ENCODE peak calls at places on chromosome 18, in nine cellular contexts. X, I, V, U, N, Y, H, W and A are unnamed samples.
A peak's percentile ranks its signal among the peaks of the same experiment; 100 is the strongest.

GRCh38 chr18:61926532-61926931 is 33.7 kb upstream of the RNF152 start:
- DNase-seq in X (no peak), I (no peak), V (no peak), U (no peak), N (no peak), Y (no peak), H (no peak), W (peak; percentile 44), A (no peak)

GRCh38 chr18:11324510-11324909 is 175.1 kb upstream of the PIEZO2 start:
- DNase-seq in X (no peak), I (no peak), V (no peak), U (no peak), N (no peak), Y (no peak), H (no peak), W (no peak), A (no peak)

GRCh38 chr18:58088723-58089074 is 44.7 kb downstream of the NEDD4L start:
- DNase-seq in X (no peak), I (no peak), V (no peak), U (no peak), N (no peak), Y (no peak), H (no peak), W (no peak), A (peak; percentile 26)

GRCh38 chr18:10239138-10239537 is 215.3 kb upstream of the APCDD1 start:
- DNase-seq in X (peak; percentile 75), I (no peak), V (no peak), U (peak; percentile 85), N (no peak), Y (no peak), H (no peak), W (no peak), A (no peak)

GRCh38 chr18:74123200-74123599 is 24.4 kb downstream of the FBXO15 start:
- DNase-seq in X (no peak), I (no peak), V (no peak), U (no peak), N (no peak), Y (no peak), H (no peak), W (no peak), A (no peak)

GRCh38 chr18:74498712-74499629 is 2.8 kb downstream of the CNDP2 start:
- DNase-seq in X (peak; percentile 25), I (no peak), V (no peak), U (peak; percentile 59), N (no peak), Y (peak; percentile 89), H (peak; percentile 64), W (peak; percentile 78), A (no peak)

GRCh38 chr18:8890957-8891464 is 185.7 kb downstream of the MTCL1 start:
- DNase-seq in X (no peak), I (peak; percentile 58), V (peak; percentile 98), U (no peak), N (peak; percentile 69), Y (no peak), H (no peak), W (no peak), A (peak; percentile 94)

GRCh38 chr18:68555935-68556334 is 159.0 kb downstream of the TMX3 start:
- DNase-seq in X (no peak), I (no peak), V (peak; percentile 71), U (no peak), N (no peak), Y (no peak), H (no peak), W (no peak), A (no peak)

GRCh38 chr18:36412778-36413177 is 115.3 kb downstream of the FHOD3 start:
- DNase-seq in X (no peak), I (peak; percentile 36), V (no peak), U (no peak), N (no peak), Y (peak; percentile 33), H (no peak), W (no peak), A (no peak)

GRCh38 chr18:76679877-76680276 is 142.5 kb upstream of the ZNF236 start:
- DNase-seq in X (no peak), I (peak; percentile 73), V (no peak), U (no peak), N (no peak), Y (no peak), H (no peak), W (no peak), A (no peak)

GRCh38 chr18:31513189-31513907 is 15.4 kb downstream of the DSG2 start:
- DNase-seq in X (no peak), I (no peak), V (peak; percentile 86), U (no peak), N (no peak), Y (no peak), H (no peak), W (no peak), A (no peak)

GRCh38 chr18:30358545-30358944 is 684.0 kb downstream of the DSC3 start:
- DNase-seq in X (no peak), I (no peak), V (peak; percentile 59), U (no peak), N (no peak), Y (no peak), H (no peak), W (no peak), A (peak; percentile 44)

GRCh38 chr18:7632152-7633098 is 65.3 kb downstream of the PTPRM start:
- DNase-seq in X (no peak), I (no peak), V (no peak), U (no peak), N (no peak), Y (no peak), H (no peak), W (no peak), A (no peak)

GRCh38 chr18:7633171-7633570 is 66.1 kb downstream of the PTPRM start:
- DNase-seq in X (no peak), I (no peak), V (no peak), U (no peak), N (no peak), Y (no peak), H (no peak), W (no peak), A (no peak)

GRCh38 chr18:7637269-7637668 is 70.2 kb downstream of the PTPRM start:
- DNase-seq in X (no peak), I (no peak), V (no peak), U (no peak), N (no peak), Y (no peak), H (no peak), W (no peak), A (no peak)

GRCh38 chr18:7630731-7631442 is 63.8 kb downstream of the PTPRM start:
- DNase-seq in X (no peak), I (no peak), V (no peak), U (no peak), N (no peak), Y (no peak), H (no peak), W (no peak), A (no peak)

DNA sequence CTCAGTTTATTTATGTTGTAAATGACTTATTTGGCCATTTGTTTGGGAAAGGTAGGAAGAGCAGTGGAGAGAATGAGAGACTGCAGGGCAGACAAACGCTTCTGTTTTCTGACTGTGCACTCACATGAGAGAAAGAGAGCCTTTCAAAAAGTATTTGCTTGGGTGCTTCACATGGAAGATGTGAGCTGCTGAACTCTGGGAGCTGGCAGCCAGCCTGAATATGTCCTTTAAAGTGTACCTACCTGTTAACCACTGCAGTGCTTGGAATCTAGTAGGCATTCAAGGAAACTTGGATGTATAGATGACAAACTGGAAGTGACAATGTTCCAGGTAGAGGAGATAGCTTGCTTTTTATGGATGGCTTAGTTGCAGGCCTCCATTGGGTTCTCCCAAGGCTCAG is 68.8 kb downstream of the PTPRM start:
- DNase-seq in X (no peak), I (no peak), V (no peak), U (no peak), N (no peak), Y (no peak), H (no peak), W (no peak), A (no peak)
- H3K4me1 ChIP-seq in X (no peaks in the 10 kb centered on the region), I (peaks cover 4% of the 10 kb centered on the region), V (peaks cover 5% of the 10 kb centered on the region), U (peaks cover 34% of the 10 kb centered on the region), N (no peaks in the 10 kb centered on the region), Y (no peaks in the 10 kb centered on the region), H (no peaks in the 10 kb centered on the region), W (no peaks in the 10 kb centered on the region), A (no peaks in the 10 kb centered on the region)

GRCh38 chr18:79402977-79403722 is 7.4 kb downstream of the NFATC1 start:
- DNase-seq in X (peak; percentile 67), I (no peak), V (no peak), U (peak; percentile 89), N (peak; percentile 54), Y (no peak), H (no peak), W (no peak), A (no peak)
- H3K4me1 ChIP-seq in X (peaks cover 3% of the 10 kb centered on the region), I (peaks cover 9% of the 10 kb centered on the region), V (peaks cover 17% of the 10 kb centered on the region), U (peaks cover 51% of the 10 kb centered on the region), N (peaks cover 22% of the 10 kb centered on the region), Y (no peaks in the 10 kb centered on the region), H (peaks cover 58% of the 10 kb centered on the region), W (peaks cover 72% of the 10 kb centered on the region), A (peaks cover 4% of the 10 kb centered on the region)

DNA sequence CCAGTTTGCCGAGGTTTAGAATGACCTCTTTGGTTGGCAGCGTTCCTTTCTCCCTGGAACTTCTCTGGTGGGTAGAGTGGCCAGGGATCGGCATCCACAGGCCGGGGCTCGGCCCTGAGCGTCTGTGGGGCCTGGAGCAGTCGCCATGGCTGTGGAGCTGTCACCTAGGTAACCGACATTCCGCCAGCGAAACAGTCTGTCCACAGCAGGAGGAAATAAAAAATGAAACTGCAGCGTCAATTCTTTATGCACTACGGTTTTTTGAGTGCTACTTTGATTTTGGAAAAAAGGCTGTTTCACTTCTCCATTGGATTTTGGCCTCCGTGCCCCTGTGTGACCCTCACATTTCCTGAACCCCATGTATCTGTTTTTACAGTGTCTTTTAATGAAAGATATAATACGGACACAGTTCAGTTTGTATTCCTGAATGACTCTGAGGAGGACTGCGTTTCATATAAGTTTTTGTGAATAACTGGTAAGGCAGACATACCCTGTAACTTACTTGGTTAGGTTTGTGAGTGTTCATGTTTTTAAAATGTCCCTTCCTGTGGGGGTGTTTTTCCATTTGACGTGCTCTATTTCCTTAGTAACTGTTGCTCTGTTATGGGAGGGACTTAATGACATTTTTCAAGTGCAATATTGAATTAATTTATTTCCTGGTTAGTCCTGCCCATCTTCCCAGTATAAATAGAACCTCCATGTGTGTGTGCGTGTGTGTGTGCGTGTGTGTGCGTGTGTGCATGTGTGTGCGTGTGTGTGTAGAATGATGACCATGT is 163.5 kb downstream of the LDLRAD4 start:
- DNase-seq in X (peak; percentile 55), I (no peak), V (no peak), U (peak; percentile 88), N (no peak), Y (peak; percentile 54), H (no peak), W (peak; percentile 79), A (no peak)
- H3K4me1 ChIP-seq in X (no peaks in the 10 kb centered on the region), I (no peaks in the 10 kb centered on the region), V (no peaks in the 10 kb centered on the region), U (peaks cover 46% of the 10 kb centered on the region), N (no peaks in the 10 kb centered on the region), Y (peaks cover 10% of the 10 kb centered on the region), H (peaks cover 6% of the 10 kb centered on the region), W (peaks cover 67% of the 10 kb centered on the region), A (no peaks in the 10 kb centered on the region)

DNA sequence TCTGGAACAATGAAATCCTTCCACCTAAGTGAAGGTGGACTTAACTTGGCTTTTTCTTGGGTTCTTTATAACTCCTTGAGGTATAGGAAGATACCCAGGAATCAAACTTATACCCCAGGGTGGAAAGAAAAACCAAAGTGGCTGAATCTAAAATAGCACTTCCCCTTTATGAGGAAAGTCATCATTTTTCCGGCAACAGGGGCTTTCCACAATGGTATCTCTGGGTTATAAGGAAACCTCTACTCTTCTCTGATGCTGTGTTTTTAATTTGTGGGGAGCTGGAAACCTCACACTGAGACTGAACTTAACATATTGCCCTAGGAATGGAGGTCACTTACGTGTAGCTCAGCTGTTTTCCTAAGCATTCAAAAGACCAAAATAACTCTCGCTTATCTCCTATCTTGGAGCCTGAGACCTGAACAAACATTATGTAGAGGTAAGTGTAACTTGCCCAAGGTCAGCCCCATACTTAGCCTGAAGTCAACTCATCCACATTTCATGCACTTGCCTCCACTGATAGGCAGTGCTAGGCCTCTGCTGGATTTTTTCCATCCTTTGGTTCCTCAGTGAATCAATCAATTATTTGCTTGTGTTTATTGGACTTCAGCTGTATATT is 117.9 kb downstream of the SETBP1 start:
- DNase-seq in X (no peak), I (no peak), V (no peak), U (no peak), N (no peak), Y (peak; percentile 34), H (no peak), W (no peak), A (no peak)
- H3K4me1 ChIP-seq in X (no peaks in the 10 kb centered on the region), I (peaks cover 12% of the 10 kb centered on the region), V (no peaks in the 10 kb centered on the region), U (peaks cover 64% of the 10 kb centered on the region), N (peaks cover 17% of the 10 kb centered on the region), Y (peaks cover 58% of the 10 kb centered on the region), H (peaks cover 27% of the 10 kb centered on the region), W (no peaks in the 10 kb centered on the region), A (no peaks in the 10 kb centered on the region)